ENCODE peak calls at places on chromosome 12, in ten cellular contexts. W is Calu3, C is astrocyte, M is IMR-90, J is hepatocyte, D is mucosa of descending colon, Z is prostate gland, B is nephron progenitor cell, F is lower leg skin, E is GM12865. Q is an unnamed sample.
A peak's percentile ranks its signal among the peaks of the same experiment; 100 is the strongest.

GRCh38 chr12:106736051-106736957 is 38.2 kb upstream of the RIC8B start:
- DNase-seq in W (no peak), C (no peak), M (no peak), J (no peak), D (no peak), Z (no peak), B (no peak), F (no peak), E (peak; percentile 30), Q (no peak)

GRCh38 chr12:11758838-11759509 is 109.5 kb downstream of the ETV6 start:
- DNase-seq in W (no peak), C (peak; percentile 36), M (peak; percentile 47), J (no peak), D (no peak), Z (no peak), B (no peak), F (no peak), E (peak; percentile 93), Q (no peak)

GRCh38 chr12:19115285-19115684 is 14.2 kb upstream of the PLEKHA5 start:
- DNase-seq in W (no peak), C (no peak), M (no peak), J (no peak), D (no peak), Z (no peak), B (no peak), F (no peak), E (peak; percentile 16), Q (no peak)

GRCh38 chr12:8661016-8661415 is 1.6 kb downstream of the MFAP5 start:
- DNase-seq in W (no peak), C (no peak), M (no peak), J (no peak), D (no peak), Z (no peak), B (no peak), F (no peak), E (no peak), Q (no peak)

GRCh38 chr12:26369588-26369987 is 174.2 kb downstream of the SSPN start:
- DNase-seq in W (no peak), C (peak; percentile 89), M (peak; percentile 94), J (peak; percentile 13), D (no peak), Z (no peak), B (no peak), F (no peak), E (no peak), Q (no peak)

GRCh38 chr12:67477682-67478265 is 170.8 kb upstream of the DYRK2 start:
- DNase-seq in W (no peak), C (no peak), M (no peak), J (no peak), D (no peak), Z (no peak), B (no peak), F (no peak), E (no peak), Q (no peak)

GRCh38 chr12:107359382-107359781 is 266.0 kb upstream of the CRY1 start:
- DNase-seq in W (no peak), C (peak; percentile 57), M (peak; percentile 77), J (no peak), D (no peak), Z (no peak), B (no peak), F (no peak), E (no peak), Q (no peak)

GRCh38 chr12:56998981-56999380 is 7.4 kb downstream of the ZBTB39 start:
- DNase-seq in W (no peak), C (no peak), M (no peak), J (no peak), D (no peak), Z (no peak), B (no peak), F (no peak), E (peak; percentile 81), Q (no peak)

GRCh38 chr12:45850302-45850701 is 120.8 kb downstream of the ARID2 start:
- DNase-seq in W (no peak), C (no peak), M (no peak), J (no peak), D (no peak), Z (no peak), B (no peak), F (no peak), E (no peak), Q (no peak)

GRCh38 chr12:12384601-12385321 is 27.9 kb downstream of the BORCS5 start:
- DNase-seq in W (no peak), C (no peak), M (no peak), J (peak; percentile 52), D (no peak), Z (no peak), B (peak; percentile 7), F (no peak), E (peak; percentile 35), Q (no peak)

GRCh38 chr12:112714166-112714565 is 77.4 kb upstream of the RPH3A start:
- DNase-seq in W (no peak), C (no peak), M (no peak), J (no peak), D (no peak), Z (no peak), B (no peak), F (no peak), E (no peak), Q (no peak)

GRCh38 chr12:55906056-55906455 is 21.6 kb downstream of the PYM1 start:
- DNase-seq in W (no peak), C (peak; percentile 55), M (peak; percentile 76), J (no peak), D (no peak), Z (no peak), B (no peak), F (no peak), E (no peak), Q (no peak)

DNA sequence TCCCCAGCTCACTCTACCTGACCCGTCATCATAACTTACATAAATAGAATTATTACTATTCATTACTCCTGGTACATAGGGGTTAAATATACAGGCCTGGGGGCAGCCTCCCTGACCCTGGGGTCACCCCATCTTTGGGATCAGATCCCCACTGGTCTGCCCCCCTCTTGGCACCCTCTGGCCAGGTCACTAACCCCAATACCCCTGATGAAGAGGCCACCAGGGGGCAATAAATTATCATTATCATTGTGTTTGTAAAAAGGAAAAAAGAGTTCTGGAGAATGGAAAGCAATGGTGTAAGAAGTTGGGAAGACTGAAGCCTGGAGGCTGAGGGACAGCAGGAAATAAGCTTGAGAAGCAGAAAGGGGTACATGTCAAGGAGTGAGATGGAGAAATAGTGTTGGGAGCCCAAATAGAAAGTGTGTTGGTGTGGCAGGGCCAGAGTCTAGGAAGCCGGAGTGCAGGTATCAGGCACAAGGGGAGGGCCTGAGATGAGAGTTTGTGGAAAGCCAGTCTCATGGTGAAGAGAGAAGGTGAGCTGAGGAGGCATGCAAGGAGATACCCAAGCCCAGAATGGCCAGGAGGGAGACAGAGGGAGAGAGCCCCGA is 6.1 kb upstream of the AAAS start:
- DNase-seq in W (peak; percentile 18), C (no peak), M (no peak), J (no peak), D (no peak), Z (no peak), B (no peak), F (no peak), E (no peak), Q (no peak)
- TF ChIP-seq CTCF in W (peak; percentile 26), C (no peak), M (peak; percentile 35), J (peak; percentile 26), D (no peak), Z (no peak), B (no peak), F (no peak), E (peak; percentile 11), Q (no peak)

GRCh38 chr12:93805736-93806141 is 128.6 kb downstream of the CRADD start:
- DNase-seq in W (no peak), C (peak; percentile 50), M (no peak), J (no peak), D (no peak), Z (no peak), B (no peak), F (no peak), E (no peak), Q (no peak)

GRCh38 chr12:93803408-93803807 is 126.2 kb downstream of the CRADD start:
- DNase-seq in W (no peak), C (peak; percentile 87), M (peak; percentile 73), J (peak; percentile 60), D (no peak), Z (peak; percentile 73), B (no peak), F (no peak), E (no peak), Q (no peak)

GRCh38 chr12:93804392-93805179 is 127.4 kb downstream of the CRADD start:
- DNase-seq in W (no peak), C (peak; percentile 90), M (no peak), J (no peak), D (no peak), Z (no peak), B (no peak), F (no peak), E (no peak), Q (no peak)

GRCh38 chr12:93802293-93802692 is 125.1 kb downstream of the CRADD start:
- DNase-seq in W (no peak), C (no peak), M (no peak), J (no peak), D (no peak), Z (no peak), B (no peak), F (no peak), E (no peak), Q (no peak)

DNA sequence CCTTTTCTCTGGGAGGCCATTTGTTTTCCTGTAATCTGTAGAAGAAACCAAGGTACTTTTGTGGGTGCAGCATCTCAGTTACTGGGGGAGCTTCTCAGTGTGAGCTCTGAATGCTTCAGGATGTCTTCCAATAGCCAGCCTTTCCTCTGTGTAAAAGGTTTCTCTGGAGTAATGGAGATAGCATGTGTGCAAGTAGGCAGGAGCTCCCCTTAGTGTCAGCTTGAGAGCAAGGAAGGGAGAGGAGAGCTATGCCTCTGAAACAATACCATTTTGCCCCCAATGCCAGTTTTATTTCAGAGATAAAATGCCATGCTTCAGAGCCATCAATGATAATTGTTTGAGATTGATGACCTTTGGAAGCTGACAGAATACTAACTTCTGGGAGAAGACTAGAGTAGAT is 125.5 kb downstream of the CRADD start:
- DNase-seq in W (no peak), C (no peak), M (peak; percentile 47), J (no peak), D (no peak), Z (no peak), B (no peak), F (no peak), E (no peak), Q (no peak)
- TF ChIP-seq CTCF in W (no peak), C (no peak), M (no peak), J (peak; percentile 32), D (no peak), Z (no peak), B (no peak), F (no peak), E (no peak), Q (no peak)

GRCh38 chr12:115456946-115457689 is 773.1 kb upstream of the TBX3 start:
- DNase-seq in W (no peak), C (no peak), M (no peak), J (peak; percentile 55), D (no peak), Z (no peak), B (peak; percentile 19), F (no peak), E (peak; percentile 23), Q (no peak)
- TF ChIP-seq CTCF in W (no peak), C (no peak), M (no peak), J (peak; percentile 22), D (no peak), Z (no peak), B (peak; percentile 30), F (no peak), E (no peak), Q (no peak)

DNA sequence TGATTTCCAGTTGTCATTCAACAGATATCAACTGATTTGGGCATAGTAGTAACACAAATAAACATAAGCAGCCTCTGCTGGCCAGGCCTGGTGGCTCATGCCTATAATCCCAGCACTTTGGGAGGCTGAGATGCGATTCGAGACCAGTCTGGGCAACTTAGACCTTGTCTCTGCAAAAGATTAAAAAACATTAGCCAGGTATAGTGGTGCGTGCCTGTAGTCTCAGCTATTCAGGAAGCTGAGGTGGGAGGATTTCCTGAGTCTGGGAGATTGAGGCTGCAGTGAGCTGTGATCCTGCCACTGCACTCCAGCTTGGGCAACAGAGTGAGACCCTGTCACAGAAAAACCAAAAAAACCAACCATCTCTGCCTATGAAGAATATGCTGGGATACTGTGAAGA is 7.1 kb downstream of the METAP2 start:
- DNase-seq in W (no peak), C (no peak), M (no peak), J (no peak), D (no peak), Z (no peak), B (no peak), F (no peak), E (no peak), Q (no peak)
- TF ChIP-seq CTCF in W (no peak), C (no peak), M (peak; percentile 2), J (no peak), D (no peak), Z (no peak), B (no peak), F (no peak), E (no peak), Q (no peak)